ENCODE peak calls at places on chromosomes 5 and 9, in four cellular contexts. K is HCT116, W is K562, E is HepG2. G is an unnamed sample. For H3K4me1, the result is how much of the 10 kb centered on the place peaks cover.

GRCh38 chr5:102749416-102750021 is 5.6 kb upstream of the PAM start:
- DNase-seq in K (peak), W (no peak), E (no peak), G (no peak)

GRCh38 chr5:112975721-112976431 is 722 bp upstream of the DCP2 start:
- DNase-seq in K (no peak), W (no peak), E (no peak), G (no peak)

GRCh38 chr5:4374866-4375265 is 765.3 kb upstream of the ADAMTS16 start:
- DNase-seq in K (no peak), W (peak), E (no peak), G (no peak)

GRCh38 chr5:98308231-98308630 is 465.2 kb upstream of the RGMB start:
- DNase-seq in K (no peak), W (no peak), E (no peak), G (no peak)

GRCh38 chr9:134623408-134624066 is 18.1 kb upstream of the COL5A1 start:
- DNase-seq in K (no peak), W (no peak), E (no peak), G (no peak)

GRCh38 chr5:95927927-95928723 is 33.5 kb downstream of the ELL2 start:
- DNase-seq in K (no peak), W (no peak), E (no peak), G (no peak)

GRCh38 chr5:154238776-154239481 is 48.4 kb downstream of the GALNT10 start:
- DNase-seq in K (no peak), W (no peak), E (no peak), G (no peak)

GRCh38 chr5:51302358-51302757 is 80.9 kb upstream of the ISL1 start:
- DNase-seq in K (no peak), W (no peak), E (no peak), G (no peak)

GRCh38 chr5:45694255-45694834 is 1.8 kb downstream of the HCN1 start:
- DNase-seq in K (no peak), W (no peak), E (no peak), G (no peak)

GRCh38 chr5:181138258-181138657 is 7.3 kb upstream of the OR2V1 start:
- DNase-seq in K (no peak), W (peak), E (no peak), G (no peak)

GRCh38 chr5:170629566-170630175 is 125.9 kb downstream of the KCNIP1 start:
- DNase-seq in K (no peak), W (no peak), E (no peak), G (no peak)

GRCh38 chr9:91824591-91825339 is 125.3 kb downstream of the ROR2 start:
- DNase-seq in K (no peak), W (no peak), E (no peak), G (no peak)

GRCh38 chr9:115730845-115731244 is 422.7 kb upstream of the PAPPA start:
- DNase-seq in K (no peak), W (no peak), E (no peak), G (no peak)

GRCh38 chr9:81563020-81563407 is 126.3 kb downstream of the TLE1 start:
- DNase-seq in K (no peak), W (no peak), E (no peak), G (no peak)

DNA sequence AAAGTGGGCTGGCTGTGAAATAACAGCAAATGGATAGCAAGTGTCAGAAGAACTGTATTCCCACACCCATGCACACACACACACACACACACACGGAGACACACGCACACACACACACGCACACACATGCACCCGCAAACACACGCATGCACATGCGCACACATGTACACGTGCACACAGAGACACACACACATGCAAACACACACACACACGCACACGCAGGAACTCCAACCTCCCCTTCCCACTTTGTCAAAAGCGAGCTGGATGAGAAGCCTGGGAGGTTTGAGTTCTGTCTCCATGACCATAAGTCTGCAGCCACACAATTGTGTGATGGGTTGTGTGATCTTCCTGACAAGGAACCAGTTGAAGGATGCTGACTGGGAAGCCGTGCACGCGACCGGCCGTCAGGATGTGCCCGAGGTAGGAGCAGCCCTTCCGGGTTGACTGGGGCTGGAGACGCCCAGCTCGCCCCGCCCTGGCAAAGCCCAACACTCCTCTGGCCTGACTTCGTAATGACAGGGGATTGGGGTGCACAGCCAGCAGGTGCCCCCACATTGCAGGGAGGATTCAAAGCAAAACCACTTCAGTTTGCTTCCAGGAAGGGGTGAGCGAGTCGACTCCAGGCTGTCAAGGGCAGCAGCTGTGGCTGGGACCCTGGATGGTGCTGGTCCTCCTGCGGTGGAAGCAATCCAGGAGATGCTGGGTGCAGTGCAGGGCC is 29.3 kb upstream of the NKD2 start:
- DNase-seq in K (no peak), W (no peak), E (no peak), G (no peak)
- H3K4me1 ChIP-seq in K (under half), W (under half), E (under half), G (under half)

GRCh38 chr5:71905804-71906711 is 187.0 kb downstream of the CARTPT start:
- DNase-seq in K (no peak), W (no peak), E (no peak), G (no peak)
- TF ChIP-seq TCF7L2 in K (no peak), W (no peak), E (no peak), G (no peak)

DNA sequence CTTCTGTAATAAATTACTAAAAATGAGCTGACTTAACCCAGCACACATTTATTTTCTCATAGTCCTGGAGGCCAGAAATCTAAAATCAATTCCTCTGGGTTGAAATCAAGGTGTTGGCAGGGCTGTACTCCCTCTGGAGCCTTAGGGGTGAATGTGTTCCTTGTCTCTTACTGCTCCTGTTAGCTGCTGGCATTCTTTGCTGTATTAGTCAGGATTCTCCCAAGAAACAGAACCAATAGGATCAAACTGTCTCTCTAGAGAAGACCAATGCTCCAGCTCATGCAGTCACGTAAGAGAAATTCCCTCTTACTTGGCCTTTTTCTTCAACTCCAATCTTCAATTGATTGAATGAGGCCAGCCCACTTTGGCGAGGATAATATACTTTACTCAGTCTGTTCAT is 15.3 kb upstream of the CD180 start:
- DNase-seq in K (no peak), W (no peak), E (no peak), G (no peak)
- TF ChIP-seq CTCF in K (no peak), W (no peak), E (no peak), G (no peak)

GRCh38 chr5:149409268-149409948 is 30.3 kb upstream of the IL17B start:
- DNase-seq in K (no peak), W (no peak), E (no peak), G (no peak)

GRCh38 chr5:149410721-149411432 is 31.8 kb upstream of the IL17B start:
- DNase-seq in K (no peak), W (no peak), E (peak), G (no peak)

GRCh38 chr5:149411738-149412519 is 32.8 kb upstream of the IL17B start:
- DNase-seq in K (no peak), W (no peak), E (no peak), G (no peak)

GRCh38 chr5:149408252-149409099 is 29.4 kb upstream of the IL17B start:
- DNase-seq in K (no peak), W (no peak), E (no peak), G (no peak)

GRCh38 chr5:149410071-149410470 is 31.0 kb upstream of the IL17B start:
- DNase-seq in K (no peak), W (no peak), E (no peak), G (no peak)
- H3K4me1 ChIP-seq in K (under half), W (under half), E (half or more), G (under half)

GRCh38 chr5:40334242-40334635 is 345.5 kb upstream of the PTGER4 start:
- DNase-seq in K (no peak), W (no peak), E (no peak), G (no peak)

GRCh38 chr5:40332945-40333344 is 346.8 kb upstream of the PTGER4 start:
- DNase-seq in K (no peak), W (no peak), E (no peak), G (no peak)

DNA sequence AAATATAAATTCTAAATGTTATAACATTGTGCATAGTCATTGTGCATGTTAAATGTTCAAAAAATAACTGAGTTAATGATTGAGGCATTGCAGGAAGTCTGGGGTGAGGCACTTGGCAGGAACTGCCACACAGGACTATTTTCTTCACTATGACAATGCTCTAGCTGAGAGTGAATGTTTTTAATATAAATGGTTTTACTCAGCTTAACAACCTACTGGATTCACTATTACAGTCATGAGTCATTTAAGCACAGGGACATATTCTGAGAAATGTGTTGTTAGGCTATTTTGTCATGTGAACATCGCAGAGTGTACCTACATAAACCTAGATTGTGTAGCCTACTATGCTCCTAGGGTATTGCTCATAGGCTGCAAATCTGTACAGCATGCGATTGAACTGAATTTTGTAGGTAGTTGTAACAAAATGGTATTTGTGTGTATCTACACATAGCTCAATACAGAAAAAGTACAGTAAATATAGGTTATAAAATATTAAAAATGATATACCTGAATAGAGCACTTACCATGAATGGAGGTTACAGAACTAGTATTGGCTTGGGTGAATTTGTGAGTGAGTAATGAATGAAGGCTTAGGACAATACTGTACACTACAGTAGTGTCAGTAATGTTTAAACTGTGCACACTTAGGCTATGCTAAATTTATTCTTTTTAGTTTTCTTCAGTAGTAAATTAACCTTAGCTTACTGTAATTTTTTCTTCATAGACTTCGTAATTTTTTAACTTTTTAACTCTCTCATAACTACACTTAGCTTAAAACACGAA is 346.1 kb upstream of the PTGER4 start:
- DNase-seq in K (no peak), W (no peak), E (no peak), G (no peak)
- TF ChIP-seq TCF7L2 in K (no peak), W (no peak), E (no peak), G (no peak)

G was measured in Panc1.